ENCODE peak calls at places on chromosome 11, in four cellular contexts. R is IMR-90, U is adrenal gland, K is psoas muscle. Z is an unnamed sample.

GRCh38 chr11:61505640-61506155 is 2.9 kb upstream of the LRRC10B start:
- DNase-seq in R (no peak), U (no peak), K (no peak), Z (no peak)

GRCh38 chr11:109196016-109196415 is 226.0 kb upstream of the C11orf87 start:
- DNase-seq in R (peak), U (no peak), K (no peak), Z (no peak)

GRCh38 chr11:1936781-1937615 is 10.1 kb upstream of the MRPL23 start:
- DNase-seq in R (no peak), U (no peak), K (peak), Z (no peak)

GRCh38 chr11:75453916-75454655 is 21.1 kb upstream of the KLHL35 start:
- DNase-seq in R (peak), U (no peak), K (peak), Z (no peak)

GRCh38 chr11:77547863-77548551 is 41.7 kb upstream of the AQP11 start:
- DNase-seq in R (peak), U (peak), K (no peak), Z (peak)

GRCh38 chr11:96055706-96056387 is 131.9 kb upstream of the MTMR2 start:
- DNase-seq in R (peak), U (no peak), K (no peak), Z (no peak)

GRCh38 chr11:31702966-31703365 is 108.2 kb downstream of the PAX6 start:
- DNase-seq in R (peak), U (no peak), K (no peak), Z (no peak)

GRCh38 chr11:30585067-30585891 is 874 bp downstream of the MPPED2 start:
- DNase-seq in R (no peak), U (peak), K (peak), Z (no peak)

GRCh38 chr11:103609117-103610066 is 427.0 kb upstream of the DDI1 start:
- DNase-seq in R (peak), U (no peak), K (no peak), Z (no peak)

GRCh38 chr11:65471410-65471762 is 27.5 kb upstream of the MALAT1 start:
- DNase-seq in R (peak), U (peak), K (peak), Z (no peak)

GRCh38 chr11:72174299-72175070 is 17.5 kb upstream of the FOLR1 start:
- DNase-seq in R (no peak), U (no peak), K (no peak), Z (no peak)

GRCh38 chr11:58524232-58525036 is 16.5 kb upstream of the OR5B21 start:
- DNase-seq in R (peak), U (peak), K (peak), Z (no peak)

GRCh38 chr11:50412832-50413231 is 380.2 kb downstream of the OR4C45 start:
- DNase-seq in R (no peak), U (no peak), K (peak), Z (no peak)

GRCh38 chr11:77968337-77968736 is 26.1 kb downstream of the INTS4 start:
- DNase-seq in R (no peak), U (no peak), K (no peak), Z (no peak)

GRCh38 chr11:59223611-59224010 is 10.9 kb upstream of the MPEG1 start:
- DNase-seq in R (no peak), U (no peak), K (no peak), Z (no peak)

GRCh38 chr11:60315866-60316265 is 11.2 kb upstream of the MS4A6E start:
- DNase-seq in R (no peak), U (no peak), K (no peak), Z (no peak)

GRCh38 chr11:59754494-59754858 is 700 bp upstream of the STX3 start:
- DNase-seq in R (peak), U (peak), K (no peak), Z (peak)

GRCh38 chr11:97557399-97557798 is 1167.6 kb downstream of the JRKL start:
- DNase-seq in R (no peak), U (no peak), K (no peak), Z (no peak)

GRCh38 chr11:132648841-132649240 is 883.5 kb downstream of the OPCML start:
- DNase-seq in R (peak), U (no peak), K (no peak), Z (no peak)

GRCh38 chr11:62689421-62690183 is at the start of gene LRRN4CL:
- DNase-seq in R (peak), U (peak), K (peak), Z (no peak)

GRCh38 chr11:77876045-77876444 is 55.1 kb downstream of the AAMDC start:
- DNase-seq in R (no peak), U (no peak), K (no peak), Z (no peak)

GRCh38 chr11:121550247-121551132 is 97.7 kb upstream of the SORL1-AS1 start:
- DNase-seq in R (peak), U (no peak), K (no peak), Z (no peak)

GRCh38 chr11:1401656-1402221 is 12.0 kb downstream of the BRSK2 start:
- DNase-seq in R (peak), U (peak), K (peak), Z (no peak)

GRCh38 chr11:46523290-46523689 is 70.5 kb downstream of the AMBRA1 start:
- DNase-seq in R (no peak), U (no peak), K (no peak), Z (no peak)

GRCh38 chr11:128341767-128342318 is 245.5 kb downstream of the ETS1 start:
- DNase-seq in R (no peak), U (no peak), K (no peak), Z (no peak)

GRCh38 chr11:126627376-126627775 is 271.9 kb downstream of the ST3GAL4 start:
- DNase-seq in R (no peak), U (no peak), K (no peak), Z (no peak)

GRCh38 chr11:14520086-14520901 is at the start of gene PSMA1:
- DNase-seq in R (peak), U (peak), K (peak), Z (peak)

GRCh38 chr11:32427935-32428664 is 7.2 kb downstream of the WT1 start:
- DNase-seq in R (no peak), U (no peak), K (no peak), Z (no peak)

GRCh38 chr11:788953-789940 is 643 bp downstream of the CEND1 start:
- DNase-seq in R (no peak), U (no peak), K (peak), Z (no peak)

GRCh38 chr11:7892751-7893356 is 38.2 kb downstream of the OR10A6 start:
- DNase-seq in R (peak), U (no peak), K (no peak), Z (no peak)

GRCh38 chr11:57645716-57646085 is 4.0 kb downstream of the YPEL4 start:
- DNase-seq in R (no peak), U (no peak), K (no peak), Z (no peak)

GRCh38 chr11:77151804-77152513 is 23.9 kb downstream of the MYO7A start:
- DNase-seq in R (peak), U (peak), K (peak), Z (peak)

GRCh38 chr11:61955031-61955415 is 4.9 kb downstream of the BEST1 start:
- DNase-seq in R (peak), U (peak), K (peak), Z (no peak)

GRCh38 chr11:50174189-50174588 is 141.5 kb downstream of the OR4C45 start:
- DNase-seq in R (peak), U (no peak), K (no peak), Z (no peak)

GRCh38 chr11:128642571-128642970 is 51.3 kb upstream of the FLI1 start:
- DNase-seq in R (no peak), U (no peak), K (no peak), Z (no peak)

GRCh38 chr11:7501894-7502293 is 11.9 kb upstream of the PPFIBP2 start:
- DNase-seq in R (no peak), U (no peak), K (no peak), Z (no peak)

DNA sequence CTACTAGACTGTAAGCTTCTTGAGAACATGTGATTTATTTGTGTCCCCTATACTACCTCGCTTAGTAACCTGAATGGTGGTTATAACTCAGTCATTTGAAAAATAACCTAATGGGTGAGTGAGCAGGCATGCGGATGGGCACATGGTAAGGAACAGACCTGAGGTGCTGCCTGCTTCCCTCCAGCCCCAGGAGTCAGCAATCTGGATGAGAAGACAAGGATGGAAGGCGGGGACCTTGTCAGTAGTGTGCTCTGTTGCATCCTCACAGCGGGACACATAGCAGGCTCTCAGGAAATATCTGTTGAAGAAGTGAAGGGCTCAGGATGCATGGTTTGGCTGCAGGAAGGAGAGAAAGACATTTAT is 108.6 kb downstream of the ZBTB16 start:
- DNase-seq in R (no peak), U (no peak), K (peak), Z (no peak)
- H3K4me3 ChIP-seq in R (no peak), U (no peak), K (peak), Z (no peak)

DNA sequence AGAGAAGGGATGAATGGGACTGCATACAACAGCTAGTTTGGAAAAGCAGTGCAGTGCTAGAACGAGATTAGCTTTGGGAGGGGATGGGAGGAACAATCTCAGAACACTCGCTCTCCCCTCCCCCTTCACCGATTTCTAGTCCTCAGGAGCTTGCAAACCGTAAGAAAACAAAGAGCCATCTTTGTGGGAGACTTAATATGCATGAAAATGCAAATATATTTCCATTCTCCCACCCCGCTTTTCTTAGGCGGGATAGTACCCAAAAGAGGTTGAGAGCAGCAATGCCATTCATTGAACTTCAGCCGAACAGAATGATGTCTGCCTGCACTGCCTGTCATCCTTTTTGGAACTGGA is 1.1 kb downstream of the SPINDOC start:
- DNase-seq in R (no peak), U (no peak), K (no peak), Z (no peak)
- H3K27ac ChIP-seq in R (peak), U (no peak), K (no peak), Z (no peak)

GRCh38 chr11:12824281-12825041 is 150.2 kb downstream of the TEAD1 start:
- DNase-seq in R (no peak), U (no peak), K (no peak), Z (no peak)
- TF ChIP-seq CTCF in R (no peak), U (no peak), K (no peak), Z (no peak)

GRCh38 chr11:69718147-69718546 is 14.3 kb upstream of the FGF19 start:
- DNase-seq in R (peak), U (no peak), K (no peak), Z (no peak)

GRCh38 chr11:69721745-69722144 is 17.9 kb upstream of the FGF19 start:
- DNase-seq in R (no peak), U (no peak), K (no peak), Z (no peak)

GRCh38 chr11:69718912-69719311 is 15.1 kb upstream of the FGF19 start:
- DNase-seq in R (no peak), U (no peak), K (no peak), Z (no peak)

GRCh38 chr11:69716891-69717747 is 13.3 kb upstream of the FGF19 start:
- DNase-seq in R (no peak), U (no peak), K (no peak), Z (no peak)

GRCh38 chr11:69721061-69721460 is 17.2 kb upstream of the FGF19 start:
- DNase-seq in R (no peak), U (no peak), K (no peak), Z (no peak)
- H3K4me3 ChIP-seq in R (no peak), U (no peak), K (no peak), Z (no peak)

GRCh38 chr11:80107415-80107814 is 666.6 kb upstream of the TENM4 start:
- DNase-seq in R (no peak), U (no peak), K (no peak), Z (no peak)

GRCh38 chr11:80109031-80109430 is 668.2 kb upstream of the TENM4 start:
- DNase-seq in R (peak), U (no peak), K (no peak), Z (no peak)

GRCh38 chr11:80104196-80104595 is 663.4 kb upstream of the TENM4 start:
- DNase-seq in R (no peak), U (no peak), K (no peak), Z (no peak)

GRCh38 chr11:80103149-80103859 is 662.5 kb upstream of the TENM4 start:
- DNase-seq in R (peak), U (no peak), K (no peak), Z (no peak)
- H3K27ac ChIP-seq in R (peak), U (no peak), K (no peak), Z (no peak)

GRCh38 chr11:13251961-13252360 is 25.6 kb upstream of the BMAL1 start:
- DNase-seq in R (no peak), U (no peak), K (no peak), Z (no peak)

GRCh38 chr11:13249177-13249576 is 28.4 kb upstream of the BMAL1 start:
- DNase-seq in R (no peak), U (no peak), K (no peak), Z (no peak)

GRCh38 chr11:13247606-13248320 is 29.8 kb upstream of the BMAL1 start:
- DNase-seq in R (no peak), U (no peak), K (no peak), Z (no peak)

GRCh38 chr11:13249992-13250391 is 27.6 kb upstream of the BMAL1 start:
- DNase-seq in R (no peak), U (no peak), K (no peak), Z (no peak)
- TF ChIP-seq CTCF in R (peak), U (no peak), K (peak), Z (no peak)

DNA sequence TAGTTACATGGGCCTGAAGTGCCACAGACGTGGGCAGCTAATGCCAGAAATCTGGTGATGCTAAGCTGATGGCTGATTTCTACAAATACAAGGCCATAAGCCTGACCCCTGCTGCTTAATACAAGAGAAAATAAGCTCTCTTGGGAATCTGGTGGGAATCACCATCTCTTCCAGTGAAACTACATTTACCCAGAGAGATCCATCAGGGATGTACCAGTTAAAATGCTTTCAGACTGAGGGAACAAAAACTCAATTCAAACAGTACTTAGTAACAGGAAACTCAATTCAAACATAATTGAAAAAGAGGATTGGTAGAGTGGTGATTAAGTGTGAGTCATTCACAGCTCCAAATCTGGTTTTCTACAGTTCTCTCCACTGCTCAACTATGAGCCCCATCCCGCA is 1.7 kb upstream of the CAVIN3 start:
- DNase-seq in R (peak), U (no peak), K (no peak), Z (no peak)
- H3K4me3 ChIP-seq in R (no peak), U (no peak), K (no peak), Z (no peak)